ENCODE peak calls at places on chromosome 2, in six cellular contexts. O is mesenchymal stem cell, L is IMR-90, R is H9, G is H1, D is neuronal stem cell. N is an unnamed sample.
A peak's percentile ranks its signal among the peaks of the same experiment; 100 is the strongest.

GRCh38 chr2:209426432-209426831 is 2.6 kb downstream of the MAP2 start:
- DNase-seq in O (no peak), L (no peak), R (peak; percentile 46), G (no peak), D (no peak), N (no peak)

GRCh38 chr2:157928372-157928771 is 52.2 kb upstream of the ACVR1 start:
- DNase-seq in O (no peak), L (no peak), R (no peak), G (no peak), D (no peak), N (no peak)

GRCh38 chr2:38600242-38600891 is 2.4 kb downstream of the HNRNPLL start:
- DNase-seq in O (peak; percentile 49), L (no peak), R (no peak), G (no peak), D (no peak), N (peak; percentile 48)

GRCh38 chr2:101930019-101930418 is 61.7 kb upstream of the IL1R2 start:
- DNase-seq in O (no peak), L (no peak), R (no peak), G (no peak), D (no peak), N (no peak)

GRCh38 chr2:149315461-149315860 is 14.9 kb upstream of the LYPD6 start:
- DNase-seq in O (no peak), L (no peak), R (no peak), G (no peak), D (no peak), N (no peak)

GRCh38 chr2:17830053-17831034 is 14.1 kb downstream of the MSGN1 start:
- DNase-seq in O (peak; percentile 85), L (peak; percentile 65), R (peak; percentile 95), G (peak; percentile 99), D (peak; percentile 84), N (peak; percentile 29)

GRCh38 chr2:62569907-62570793 is 64.2 kb upstream of the TMEM17 start:
- DNase-seq in O (no peak), L (no peak), R (peak; percentile 36), G (peak; percentile 70), D (no peak), N (no peak)

GRCh38 chr2:168758970-168759820 is 43.2 kb upstream of the NOSTRIN start:
- DNase-seq in O (peak; percentile 65), L (peak; percentile 59), R (no peak), G (no peak), D (peak; percentile 9), N (peak; percentile 76)

GRCh38 chr2:118089015-118089800 is 937 bp downstream of the INSIG2 start:
- DNase-seq in O (peak; percentile 70), L (peak; percentile 58), R (no peak), G (no peak), D (peak; percentile 14), N (no peak)

GRCh38 chr2:144550916-144551315 is 31.0 kb upstream of the ZEB2 start:
- DNase-seq in O (no peak), L (peak; percentile 36), R (no peak), G (no peak), D (no peak), N (no peak)

GRCh38 chr2:41066168-41066567 is 614.3 kb upstream of the SLC8A1 start:
- DNase-seq in O (no peak), L (no peak), R (no peak), G (no peak), D (no peak), N (no peak)

GRCh38 chr2:237254369-237254861 is 159.5 kb downstream of the COL6A3 start:
- DNase-seq in O (peak; percentile 83), L (peak; percentile 75), R (no peak), G (no peak), D (no peak), N (no peak)

GRCh38 chr2:175304541-175304940 is 123.0 kb upstream of the ATP5MC3 start:
- DNase-seq in O (no peak), L (no peak), R (no peak), G (no peak), D (no peak), N (no peak)

GRCh38 chr2:204364860-204365530 is 180.3 kb upstream of the PARD3B start:
- DNase-seq in O (no peak), L (no peak), R (no peak), G (no peak), D (no peak), N (peak; percentile 10)

GRCh38 chr2:234435836-234436481 is 60.9 kb downstream of the ARL4C start:
- DNase-seq in O (no peak), L (no peak), R (no peak), G (no peak), D (no peak), N (no peak)

GRCh38 chr2:8684885-8685696 is 3.2 kb downstream of the ID2 start:
- DNase-seq in O (peak; percentile 71), L (peak; percentile 52), R (peak; percentile 75), G (peak; percentile 80), D (peak; percentile 47), N (no peak)

GRCh38 chr2:127638361-127639110 is 7.4 kb upstream of the GPR17 start:
- DNase-seq in O (peak; percentile 35), L (no peak), R (peak; percentile 95), G (peak; percentile 83), D (no peak), N (peak; percentile 36)
- H2AK5ac ChIP-seq in O (peak overlapping the region; percentile 7), L (peak overlapping the region; percentile 90), R (no peak overlapping the region), G (peak overlapping the region; percentile 53), D (peak overlapping the region; percentile 96), N (peak overlapping the region; percentile 65)

DNA sequence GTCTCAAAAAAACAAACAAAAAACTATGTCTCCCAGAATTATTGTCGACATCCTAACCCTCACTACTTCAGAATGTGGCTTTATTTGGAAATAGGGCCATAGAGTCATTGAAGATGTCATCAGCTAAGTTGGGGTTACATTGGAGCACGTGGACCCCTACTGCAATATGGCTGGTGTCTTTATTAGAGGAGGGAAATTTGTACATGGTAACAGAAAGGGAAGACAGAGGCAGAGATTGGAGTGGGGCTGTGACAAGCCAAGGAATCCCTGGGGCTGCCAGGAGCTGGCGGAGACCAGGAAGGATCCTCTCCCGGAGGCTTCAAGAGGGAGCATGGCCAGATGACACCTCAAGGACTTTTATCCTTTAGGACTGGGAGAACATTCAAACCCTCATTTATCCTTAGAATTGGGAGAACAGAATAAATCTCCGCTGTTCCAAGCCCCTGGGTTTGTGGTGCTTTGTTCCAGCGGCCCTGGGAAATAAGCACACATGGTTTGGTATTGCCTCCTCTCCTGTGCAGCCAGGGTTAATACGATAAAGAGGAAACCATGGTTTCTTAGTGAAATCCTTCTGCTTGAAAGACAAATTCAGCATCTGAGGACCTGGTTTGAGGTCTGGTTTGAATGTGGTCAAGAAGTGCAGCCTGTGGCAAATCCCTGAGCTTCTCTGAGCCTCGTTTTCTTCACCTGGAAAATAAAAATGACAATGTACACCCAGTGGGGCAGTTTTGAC is 184.7 kb downstream of the MYCN start:
- DNase-seq in O (no peak), L (no peak), R (no peak), G (peak; percentile 29), D (no peak), N (no peak)
- H3K9me3 ChIP-seq in O (peaks cover 4% of the 10 kb centered on the region), L (peaks cover 41% of the 10 kb centered on the region), R (peaks cover 5% of the 10 kb centered on the region), G (peaks cover 5% of the 10 kb centered on the region), D (peaks cover 3% of the 10 kb centered on the region), N (no peaks in the 10 kb centered on the region)

GRCh38 chr2:74835831-74836674 is 2.1 kb downstream of the HK2 start:
- DNase-seq in O (peak; percentile 65), L (peak; percentile 53), R (peak; percentile 36), G (no peak), D (peak; percentile 52), N (peak; percentile 21)

GRCh38 chr2:74836675-74837401 is 2.9 kb downstream of the HK2 start:
- DNase-seq in O (no peak), L (no peak), R (peak; percentile 67), G (peak; percentile 58), D (no peak), N (no peak)

GRCh38 chr2:74831693-74832530 is 2.0 kb upstream of the HK2 start:
- DNase-seq in O (peak; percentile 65), L (peak; percentile 62), R (no peak), G (no peak), D (no peak), N (peak; percentile 79)

GRCh38 chr2:74833418-74834233 is at the start of gene HK2:
- DNase-seq in O (peak; percentile 89), L (peak; percentile 88), R (peak; percentile 92), G (peak; percentile 79), D (peak; percentile 89), N (peak; percentile 81)

DNA sequence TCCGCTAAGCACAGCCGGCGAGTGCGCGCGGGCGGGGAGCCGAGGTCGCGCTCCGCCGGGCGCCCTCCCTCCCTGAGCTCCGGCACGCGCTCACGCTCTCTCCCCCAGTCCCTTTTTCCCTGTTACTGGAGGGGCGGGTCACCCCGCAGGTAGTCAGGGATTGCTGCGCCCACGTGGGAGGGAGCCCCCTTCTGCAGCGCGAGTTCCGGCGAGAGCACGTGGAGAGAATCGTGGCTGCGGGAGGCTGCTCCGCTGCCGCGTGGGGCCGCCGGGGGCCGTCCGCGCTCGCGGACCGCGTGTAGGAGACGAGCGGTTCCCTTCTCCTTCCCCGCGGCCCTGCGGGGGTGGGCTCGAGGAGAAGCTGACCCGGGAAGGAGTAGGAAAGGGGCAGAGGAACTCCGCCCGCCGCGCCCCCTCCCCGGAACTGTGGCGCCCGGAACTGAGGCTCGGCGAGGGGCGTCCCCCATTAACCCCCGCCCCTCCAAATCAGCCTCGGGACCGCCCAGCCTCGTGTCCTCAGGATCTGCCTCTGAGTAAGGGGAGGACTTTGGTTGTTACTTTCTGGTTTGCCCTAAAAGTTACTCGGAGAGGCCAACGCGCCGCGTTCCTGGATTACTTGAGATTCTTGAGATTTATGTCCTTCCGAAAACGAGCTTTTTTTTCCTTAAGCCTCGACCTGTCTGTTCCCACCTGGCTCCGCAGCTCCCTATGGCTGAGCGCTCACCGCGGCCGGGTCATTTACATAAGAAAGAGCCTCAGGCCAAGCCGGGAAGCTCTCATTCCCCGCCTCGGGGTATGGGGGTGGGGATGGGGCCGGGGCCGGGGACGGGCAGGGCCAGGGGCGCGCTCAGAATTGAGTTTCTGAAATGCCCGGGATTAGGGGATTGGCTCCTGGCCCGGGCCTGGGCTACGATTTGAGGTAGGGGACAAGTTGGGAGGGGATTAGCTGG is 1.2 kb downstream of the HK2 start:
- DNase-seq in O (peak; percentile 57), L (peak; percentile 38), R (peak; percentile 95), G (peak; percentile 84), D (peak; percentile 80), N (peak; percentile 72)
- H3K4ac ChIP-seq in O (peak overlapping the region; percentile 24), L (peak overlapping the region; percentile 71), R (no peak overlapping the region), G (peak overlapping the region; percentile 22), D (no peak overlapping the region), N (peak overlapping the region; percentile 63)

GRCh38 chr2:128384446-128384845 is 65.8 kb upstream of the HS6ST1 start:
- DNase-seq in O (no peak), L (no peak), R (no peak), G (no peak), D (no peak), N (peak; percentile 16)

GRCh38 chr2:128378231-128379020 is 59.8 kb upstream of the HS6ST1 start:
- DNase-seq in O (no peak), L (no peak), R (peak; percentile 25), G (no peak), D (no peak), N (no peak)

GRCh38 chr2:128379021-128380005 is 60.6 kb upstream of the HS6ST1 start:
- DNase-seq in O (peak; percentile 73), L (peak; percentile 37), R (peak; percentile 27), G (no peak), D (peak; percentile 68), N (no peak)

GRCh38 chr2:128380061-128380889 is 61.6 kb upstream of the HS6ST1 start:
- DNase-seq in O (no peak), L (no peak), R (peak; percentile 24), G (no peak), D (no peak), N (no peak)

GRCh38 chr2:128381001-128381938 is 62.6 kb upstream of the HS6ST1 start:
- DNase-seq in O (peak; percentile 49), L (no peak), R (peak; percentile 55), G (no peak), D (no peak), N (peak; percentile 9)
- H2AK5ac ChIP-seq in O (peak overlapping the region; percentile 0), L (peak overlapping the region; percentile 36), R (no peak overlapping the region), G (no peak overlapping the region), D (peak overlapping the region; percentile 98), N (peak overlapping the region; percentile 64)